ENCODE peak calls at places on chromosomes 5 and 9, in seven cellular contexts. Q is RWPE2, X is fibroblast of lung, R is cardiac muscle cell, Y is tibial artery, K is breast epithelium, H is HCT116. A is an unnamed sample. For H3K4me1, the result is how much of the 10 kb centered on the place peaks cover.

GRCh38 chr5:172403191-172403794 is 51.0 kb downstream of the SH3PXD2B start:
- DNase-seq in R (peak), Q (no peak), Y (peak), X (peak), K (no peak), H (no peak), A (no peak)

GRCh38 chr9:2602704-2603116 is 18.9 kb upstream of the VLDLR start:
- DNase-seq in Y (no peak), Q (no peak), R (peak), H (no peak), X (no peak), K (no peak), A (no peak)

GRCh38 chr9:136174779-136175744 is 29.9 kb downstream of the LHX3 start:
- DNase-seq in X (no peak), R (no peak), Q (no peak), Y (no peak), K (no peak), H (no peak), A (no peak)

GRCh38 chr5:160326981-160327380 is 14.6 kb upstream of the CCNJL start:
- DNase-seq in H (no peak), R (no peak), Q (no peak), Y (no peak), X (no peak), K (no peak), A (no peak)

GRCh38 chr5:97021416-97021815 is 85.5 kb downstream of the LNPEP start:
- DNase-seq in X (no peak), Y (no peak), H (no peak), K (no peak), Q (no peak), R (no peak), A (no peak)

GRCh38 chr9:4334439-4334838 is 34.6 kb upstream of the GLIS3 start:
- DNase-seq in H (peak), R (peak), Y (peak), Q (no peak), X (peak), K (peak), A (peak)

GRCh38 chr5:40401281-40401680 is 278.4 kb upstream of the PTGER4 start:
- DNase-seq in Y (no peak), R (peak), K (no peak), H (no peak), X (no peak), Q (no peak), A (no peak)

GRCh38 chr9:3880851-3881250 is 355.1 kb upstream of the RFX3 start:
- DNase-seq in Y (no peak), K (no peak), H (no peak), R (peak), X (peak), Q (no peak), A (no peak)

GRCh38 chr9:70466976-70467551 is 52.6 kb upstream of the KLF9 start:
- DNase-seq in Q (no peak), K (no peak), H (no peak), X (peak), R (peak), Y (no peak), A (no peak)

GRCh38 chr9:137032893-137033292 is 1.0 kb upstream of the FUT7 start:
- DNase-seq in K (no peak), H (no peak), R (no peak), Y (peak), Q (no peak), X (no peak), A (peak)

GRCh38 chr5:146368137-146368536 is 29.5 kb downstream of the POU4F3 start:
- DNase-seq in X (peak), K (no peak), R (peak), H (no peak), Q (no peak), Y (no peak), A (no peak)

GRCh38 chr5:52657231-52657645 is 130.5 kb upstream of the ITGA1 start:
- DNase-seq in Y (no peak), H (peak), X (peak), R (peak), K (no peak), Q (no peak), A (no peak)

GRCh38 chr9:6827370-6827949 is 69.7 kb downstream of the KDM4C start:
- DNase-seq in R (peak), Y (no peak), Q (no peak), H (peak), K (no peak), X (peak), A (no peak)

GRCh38 chr5:147918101-147918500 is 11.8 kb upstream of the C5orf46 start:
- DNase-seq in K (no peak), R (no peak), Q (no peak), Y (no peak), H (no peak), X (peak), A (no peak)

GRCh38 chr9:116115731-116116353 is 37.7 kb upstream of the PAPPA start:
- DNase-seq in Q (no peak), X (peak), Y (no peak), K (no peak), R (peak), H (no peak), A (no peak)

GRCh38 chr5:169637856-169638190 is 748 bp downstream of the DOCK2 start:
- DNase-seq in R (no peak), X (no peak), Q (no peak), Y (no peak), H (no peak), K (no peak), A (peak)

GRCh38 chr9:112000743-112001142 is 104.1 kb downstream of the UGCG start:
- DNase-seq in R (peak), Q (no peak), H (no peak), X (no peak), Y (no peak), K (no peak), A (no peak)

GRCh38 chr5:58622884-58623871 is 40.3 kb downstream of the RAB3C start:
- DNase-seq in Q (no peak), K (no peak), H (no peak), R (peak), X (no peak), Y (no peak), A (no peak)

GRCh38 chr9:75000835-75001234 is 27.3 kb downstream of the CARNMT1 start:
- DNase-seq in X (no peak), H (no peak), Y (no peak), K (no peak), R (no peak), Q (no peak), A (no peak)

GRCh38 chr5:55520117-55520829 is 14.5 kb downstream of the PLPP1 start:
- DNase-seq in H (no peak), Q (no peak), K (no peak), R (no peak), Y (no peak), X (no peak), A (no peak)

GRCh38 chr9:7782390-7783120 is 17.0 kb downstream of the DMAC1 start:
- DNase-seq in Y (no peak), R (no peak), X (no peak), Q (no peak), H (no peak), K (no peak), A (no peak)

GRCh38 chr5:36373527-36374086 is 71.9 kb upstream of the RANBP3L start:
- DNase-seq in K (no peak), H (no peak), X (peak), R (peak), Y (peak), Q (peak), A (peak)

GRCh38 chr5:60184599-60184998 is 291.1 kb upstream of the PDE4D start:
- DNase-seq in H (no peak), K (no peak), R (no peak), X (peak), Q (no peak), Y (no peak), A (no peak)

DNA sequence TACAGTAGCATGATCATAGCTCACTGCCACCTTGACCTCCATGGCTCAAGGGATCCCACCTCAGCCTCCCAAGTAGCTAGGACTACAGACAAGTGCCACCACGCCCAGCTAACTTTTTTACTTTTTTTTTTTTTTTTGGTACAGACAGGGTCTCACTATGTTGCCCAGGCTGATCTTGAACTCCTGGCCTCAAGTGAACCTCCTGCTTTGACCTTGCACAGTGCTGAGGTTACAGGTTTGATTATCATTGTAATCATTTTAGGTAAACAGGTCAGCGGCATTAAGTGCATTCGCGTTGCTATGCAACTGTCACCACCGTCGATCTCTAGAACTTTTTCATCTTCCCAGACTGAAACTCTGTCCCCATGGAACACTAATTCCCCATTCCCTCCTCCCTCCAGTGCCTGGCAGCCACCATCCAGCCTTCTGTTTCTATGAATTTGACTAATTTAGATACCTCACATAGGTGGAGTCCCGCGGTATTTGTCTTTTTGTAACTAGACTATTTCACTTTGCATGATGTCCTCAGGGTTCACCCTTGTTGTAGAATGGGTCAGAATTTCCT is 5.8 kb upstream of the CARD19 start:
- DNase-seq in Q (no peak), R (no peak), X (no peak), Y (no peak), H (no peak), K (peak), A (no peak)
- H3K4me1 ChIP-seq in Q (under half), R (under half), X (under half), Y (under half), H (under half), K (under half), A (under half)

GRCh38 chr5:119329701-119330100 is 26.1 kb upstream of the TNFAIP8 start:
- DNase-seq in Y (no peak), X (no peak), R (no peak), Q (no peak), K (no peak), H (no peak), A (no peak)
- H3K4me1 ChIP-seq in Y (under half), X (under half), R (under half), Q (under half), K (under half), H (under half), A (half or more)

DNA sequence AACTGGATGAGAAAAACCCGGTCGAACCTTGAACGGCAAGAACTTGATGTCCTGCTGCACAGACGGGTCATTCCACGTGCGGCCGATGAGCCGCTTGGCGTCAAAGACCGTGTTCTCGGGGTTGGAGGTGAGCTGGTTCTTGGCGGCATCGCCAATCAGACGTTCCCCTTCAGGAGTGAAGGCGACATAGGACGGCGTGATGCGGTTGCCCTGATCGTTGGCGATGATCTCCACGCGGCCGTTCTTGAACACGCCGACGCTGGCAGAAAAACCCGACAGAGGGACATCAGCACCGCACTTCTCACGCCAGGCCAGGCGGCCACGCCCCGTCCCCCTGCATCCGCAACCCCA is 519 bp downstream of the HSPA5 start:
- DNase-seq in Q (peak), R (peak), H (no peak), Y (no peak), K (peak), X (peak), A (no peak)
- H3K4me1 ChIP-seq in Q (under half), R (under half), H (under half), Y (under half), K (under half), X (under half), A (under half)

DNA sequence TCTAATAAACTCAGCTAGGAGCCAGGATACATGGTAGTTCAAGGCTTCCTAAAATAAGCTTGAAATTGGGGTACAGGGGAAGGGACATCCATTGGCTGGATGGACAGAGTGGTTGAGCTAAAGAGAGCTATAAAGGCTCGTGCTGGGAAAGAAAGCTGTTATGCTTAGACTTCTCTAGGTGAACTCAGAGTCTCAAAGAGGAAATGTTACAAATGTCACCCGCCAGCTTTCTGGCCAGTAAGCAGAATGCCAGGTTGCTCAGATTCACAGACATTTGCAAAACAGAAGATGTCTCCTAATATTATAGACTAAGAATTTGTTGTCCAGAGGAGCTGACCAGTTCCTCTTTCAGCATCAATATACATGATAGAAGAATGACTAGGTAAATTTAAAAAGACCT is 30.6 kb downstream of the STOM start:
- DNase-seq in R (no peak), X (no peak), Y (no peak), Q (no peak), K (no peak), H (no peak), A (no peak)
- H3K4me1 ChIP-seq in R (under half), X (under half), Y (under half), Q (under half), K (under half), H (under half), A (under half)

GRCh38 chr9:134178781-134179551 is 14.6 kb upstream of the RNU6ATAC start:
- DNase-seq in H (no peak), Q (peak), K (no peak), X (no peak), R (peak), Y (peak), A (peak)
- H3K4me1 ChIP-seq in H (under half), Q (under half), K (under half), X (under half), R (under half), Y (under half), A (under half)

DNA sequence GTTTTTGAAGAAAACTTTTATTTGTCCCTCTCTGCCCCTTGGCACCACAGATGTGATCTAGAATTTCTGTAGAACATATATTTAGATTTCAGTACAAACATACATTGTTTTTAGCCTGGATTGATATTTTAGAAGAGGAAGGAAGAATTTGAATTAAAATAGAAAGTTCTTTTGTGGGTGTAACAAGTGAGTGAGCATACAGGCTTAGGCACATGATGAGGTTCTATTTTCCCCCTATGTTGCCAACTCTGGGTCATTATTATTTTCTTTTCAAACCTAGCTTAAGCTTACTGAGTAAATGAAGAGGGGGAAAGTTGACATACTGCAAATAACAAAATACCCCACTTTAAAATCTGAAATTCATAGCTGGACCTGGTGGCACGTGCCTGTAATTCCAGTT is 102.9 kb downstream of the GCNT1 start:
- DNase-seq in H (no peak), X (no peak), Y (no peak), Q (no peak), R (no peak), K (no peak), A (no peak)
- H3K4me1 ChIP-seq in H (under half), X (under half), Y (under half), Q (under half), R (under half), K (under half), A (under half)

GRCh38 chr9:86734762-86735161 is 212.5 kb downstream of the GAS1 start:
- DNase-seq in X (peak), H (no peak), K (no peak), Q (no peak), Y (no peak), R (peak), A (no peak)
- H3K4me1 ChIP-seq in X (under half), H (under half), K (under half), Q (under half), Y (under half), R (under half), A (under half)

GRCh38 chr9:129322022-129322621 is 144.1 kb upstream of the IER5L start:
- DNase-seq in R (no peak), H (no peak), K (peak), Q (peak), Y (peak), X (no peak), A (no peak)

GRCh38 chr9:129323376-129323998 is 145.4 kb upstream of the IER5L start:
- DNase-seq in X (peak), H (no peak), K (no peak), R (no peak), Q (peak), Y (peak), A (no peak)

GRCh38 chr9:129322641-129323375 is 144.7 kb upstream of the IER5L start:
- DNase-seq in K (peak), Q (peak), R (no peak), Y (peak), X (no peak), H (no peak), A (peak)

GRCh38 chr9:129324808-129325491 is 146.9 kb upstream of the IER5L start:
- DNase-seq in Y (peak), R (no peak), H (no peak), X (no peak), K (no peak), Q (no peak), A (no peak)

DNA sequence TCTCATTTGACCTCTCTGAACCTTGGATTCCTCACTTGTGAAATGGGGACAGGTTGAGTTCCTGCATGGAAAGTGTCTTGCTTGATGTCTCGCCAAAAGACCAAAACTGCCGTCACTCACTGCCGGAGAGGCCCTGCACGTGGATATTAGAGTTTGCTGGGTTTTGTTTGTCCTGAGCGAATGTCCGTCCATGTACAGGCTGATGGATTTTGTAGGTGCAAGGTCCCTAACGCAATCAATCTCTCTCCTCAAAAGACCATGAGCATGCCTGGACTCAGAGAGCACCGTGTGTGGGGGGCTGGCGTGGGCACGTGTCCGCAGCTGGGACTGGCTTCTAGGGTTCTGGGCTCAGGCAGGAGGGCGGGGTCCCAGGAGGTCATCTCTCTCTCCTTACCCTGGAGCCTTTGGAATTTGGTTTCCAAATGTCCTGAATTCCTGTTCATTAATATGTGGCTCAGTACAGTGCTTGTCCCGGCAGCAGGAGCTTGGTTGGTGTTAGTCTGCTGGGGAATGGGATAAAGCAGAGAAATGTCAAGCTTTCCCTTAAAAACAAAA is 146.0 kb upstream of the IER5L start:
- DNase-seq in R (no peak), K (no peak), X (no peak), H (no peak), Y (peak), Q (peak), A (no peak)
- H3K4me1 ChIP-seq in R (half or more), K (under half), X (under half), H (under half), Y (under half), Q (under half), A (under half)

GRCh38 chr5:112934366-112934693 is 12.3 kb upstream of the REEP5 start:
- DNase-seq in Y (no peak), K (no peak), H (no peak), Q (no peak), X (no peak), R (no peak), A (no peak)
- H3K4me1 ChIP-seq in Y (under half), K (under half), H (under half), Q (under half), X (under half), R (under half), A (under half)